ENCODE peak calls at places on chromosomes 5 and 9, in six cellular contexts. S is cardiac fibroblast; T is effector CD8-positive, alpha-beta T cell; P is MCF 10A; I is Peyer's patch; W is NCI-H1694. Y is an unnamed sample.

GRCh38 chr5:173202266-173202875 is 32.6 kb downstream of the NKX2-5 start:
- DNase-seq in S (no peak), T (no peak), W (no peak), P (no peak), I (no peak), Y (no peak)

GRCh38 chr5:32692066-32692746 is 18.9 kb upstream of the NPR3 start:
- DNase-seq in I (no peak), W (no peak), P (no peak), S (peak; percentile 77), T (no peak), Y (no peak)

GRCh38 chr9:136057236-136058151 is 37.6 kb downstream of the NACC2 start:
- DNase-seq in S (no peak), W (no peak), P (no peak), T (no peak), I (no peak), Y (no peak)

GRCh38 chr9:102631559-102631958 is 363.6 kb upstream of the CYLC2 start:
- DNase-seq in I (no peak), W (peak; percentile 26), T (no peak), P (peak; percentile 35), S (peak; percentile 26), Y (no peak)

GRCh38 chr9:126485662-126486061 is 128.1 kb upstream of the LMX1B start:
- DNase-seq in S (no peak), W (no peak), T (no peak), I (no peak), P (no peak), Y (no peak)

GRCh38 chr9:3040761-3041160 is 196.9 kb upstream of the PUM3 start:
- DNase-seq in W (no peak), P (no peak), T (no peak), I (no peak), S (no peak), Y (no peak)

GRCh38 chr9:113620377-113621161 is 157.0 kb downstream of the RGS3 start:
- DNase-seq in S (peak; percentile 89), I (no peak), T (no peak), W (peak; percentile 22), P (peak; percentile 68), Y (peak; percentile 68)

GRCh38 chr5:42612997-42613396 is 143.6 kb upstream of the CCDC152 start:
- DNase-seq in P (peak; percentile 71), T (no peak), S (peak; percentile 85), W (no peak), I (no peak), Y (peak; percentile 14)

GRCh38 chr9:94706922-94707321 is 19.6 kb upstream of the AOPEP start:
- DNase-seq in W (no peak), I (no peak), P (no peak), T (no peak), S (no peak), Y (no peak)

GRCh38 chr5:135100011-135100410 is 66.0 kb upstream of the PITX1 start:
- DNase-seq in I (no peak), S (no peak), T (no peak), P (no peak), W (no peak), Y (no peak)

GRCh38 chr5:28748446-28748845 is 1710.1 kb upstream of the CDH9 start:
- DNase-seq in W (no peak), I (no peak), T (no peak), S (no peak), P (no peak), Y (no peak)

GRCh38 chr5:82766216-82766615 is 311.0 kb downstream of the TMEM167A start:
- DNase-seq in S (no peak), W (no peak), I (no peak), T (no peak), P (no peak), Y (no peak)

GRCh38 chr5:5381259-5382006 is 41.0 kb upstream of the ICE1 start:
- DNase-seq in W (no peak), T (no peak), P (no peak), S (no peak), I (no peak), Y (no peak)

GRCh38 chr9:78115073-78115472 is 83.5 kb upstream of the GNAQ start:
- DNase-seq in I (no peak), W (no peak), T (no peak), S (peak; percentile 31), P (peak; percentile 52), Y (no peak)

GRCh38 chr9:19184144-19184917 is 46.2 kb upstream of the DENND4C start:
- DNase-seq in W (no peak), P (peak; percentile 74), S (peak; percentile 96), I (peak; percentile 82), T (peak; percentile 34), Y (peak; percentile 91)

GRCh38 chr5:101678494-101679193 is 617.4 kb downstream of the SLCO4C1 start:
- DNase-seq in I (peak; percentile 28), W (peak; percentile 77), T (peak; percentile 1), S (peak; percentile 62), P (peak; percentile 66), Y (peak; percentile 23)

GRCh38 chr5:158397278-158397677 is 538.3 kb upstream of the CLINT1 start:
- DNase-seq in I (no peak), W (no peak), T (no peak), P (no peak), S (no peak), Y (no peak)

GRCh38 chr5:103525366-103525765 is 37.2 kb downstream of the NUDT12 start:
- DNase-seq in T (no peak), I (no peak), P (no peak), S (no peak), W (no peak), Y (no peak)

GRCh38 chr5:14257995-14258403 is 114.9 kb downstream of the TRIO start:
- DNase-seq in T (no peak), P (no peak), W (no peak), S (no peak), I (no peak), Y (no peak)

GRCh38 chr9:87878930-87879603 is 3.6 kb upstream of the SPATA31E1 start:
- DNase-seq in W (no peak), T (no peak), S (peak; percentile 83), P (peak; percentile 42), I (no peak), Y (peak; percentile 70)

GRCh38 chr5:6773342-6774035 is 60.3 kb downstream of the TENT4A start:
- DNase-seq in P (peak; percentile 37), S (no peak), T (no peak), I (no peak), W (peak; percentile 81), Y (no peak)

GRCh38 chr5:154521756-154522155 is 43.7 kb upstream of the HAND1 start:
- DNase-seq in T (no peak), P (no peak), W (no peak), S (no peak), I (no peak), Y (no peak)

GRCh38 chr9:95030344-95030743 is 287.2 kb downstream of the FANCC start:
- DNase-seq in P (no peak), W (no peak), T (no peak), S (no peak), I (no peak), Y (no peak)

GRCh38 chr9:36298566-36298965 is 40.3 kb upstream of the GNE start:
- DNase-seq in W (no peak), P (no peak), I (no peak), T (no peak), S (peak; percentile 9), Y (no peak)

GRCh38 chr5:135034963-135035677 is 1.1 kb upstream of the PITX1 start:
- DNase-seq in W (no peak), I (no peak), S (no peak), P (peak; percentile 19), T (no peak), Y (no peak)

GRCh38 chr5:759111-759741 is 25.3 kb downstream of the ZDHHC11B start:
- DNase-seq in S (peak; percentile 32), P (no peak), W (no peak), I (no peak), T (no peak), Y (no peak)

GRCh38 chr5:75640826-75641225 is 29.6 kb downstream of the ANKDD1B start:
- DNase-seq in I (no peak), S (peak; percentile 21), T (no peak), W (no peak), P (no peak), Y (no peak)

GRCh38 chr5:177349762-177350161 is 1.7 kb downstream of the LMAN2 start:
- DNase-seq in P (no peak), I (no peak), T (no peak), S (no peak), W (no peak), Y (no peak)

GRCh38 chr9:108787664-108788048 is 68.1 kb downstream of the ACTL7B start:
- DNase-seq in W (no peak), T (no peak), I (no peak), S (no peak), P (peak; percentile 76), Y (no peak)

GRCh38 chr5:3925935-3926334 is 330.3 kb downstream of the IRX1 start:
- DNase-seq in P (no peak), T (no peak), W (no peak), I (no peak), S (no peak), Y (no peak)

GRCh38 chr5:172497591-172498255 is 43.4 kb upstream of the SH3PXD2B start:
- DNase-seq in W (no peak), T (no peak), I (no peak), P (no peak), S (no peak), Y (no peak)

GRCh38 chr5:34042302-34042701 is 711 bp downstream of the C1QTNF3 start:
- DNase-seq in W (no peak), S (no peak), P (no peak), I (no peak), T (no peak), Y (no peak)

GRCh38 chr5:27706832-27707231 is 668.4 kb upstream of the CDH9 start:
- DNase-seq in W (no peak), T (no peak), P (peak; percentile 55), S (no peak), I (no peak), Y (no peak)

GRCh38 chr5:135821802-135822201 is 12.7 kb upstream of the SLC25A48 start:
- DNase-seq in P (no peak), T (no peak), I (no peak), W (no peak), S (no peak), Y (no peak)

GRCh38 chr9:88833946-88834345 is 157.3 kb upstream of the S1PR3 start:
- DNase-seq in S (no peak), T (no peak), W (no peak), I (no peak), P (no peak), Y (no peak)

GRCh38 chr5:73564018-73564417 is 1.4 kb downstream of the ANKRA2 start:
- DNase-seq in P (no peak), W (no peak), T (no peak), S (peak; percentile 9), I (no peak), Y (no peak)